ENCODE peak calls at places on chromosomes 16 and 17, in seven cellular contexts. One of them, this sample, is unnamed.

GRCh38 chr17:79925242-79925957 is 86.2 kb upstream of the CBX4 start:
- DNase-seq in cardiac muscle cell: peak; percentile 63
- DNase-seq in body of pancreas: peak; percentile 92
- DNase-seq in cardiac fibroblast: no peak
- DNase-seq in A549: peak; percentile 69
- DNase-seq in ovary: no peak
- DNase-seq in GM12865: no peak
- DNase-seq in this sample: peak; percentile 68

GRCh38 chr16:68395806-68396205 is 52.5 kb downstream of the SMPD3 start:
- DNase-seq in body of pancreas: no peak
- DNase-seq in cardiac muscle cell: no peak
- DNase-seq in ovary: no peak
- DNase-seq in A549: no peak
- DNase-seq in cardiac fibroblast: no peak
- DNase-seq in GM12865: no peak
- DNase-seq in this sample: no peak

GRCh38 chr17:45361451-45361850 is 44.6 kb upstream of the MAP3K14 start:
- DNase-seq in A549: no peak
- DNase-seq in cardiac fibroblast: no peak
- DNase-seq in GM12865: no peak
- DNase-seq in body of pancreas: no peak
- DNase-seq in ovary: peak; percentile 2
- DNase-seq in cardiac muscle cell: no peak
- DNase-seq in this sample: no peak

GRCh38 chr17:39365252-39365651 is 36.2 kb downstream of the FBXL20 start:
- DNase-seq in A549: no peak
- DNase-seq in cardiac muscle cell: peak; percentile 62
- DNase-seq in ovary: no peak
- DNase-seq in body of pancreas: no peak
- DNase-seq in GM12865: no peak
- DNase-seq in cardiac fibroblast: peak; percentile 71
- DNase-seq in this sample: no peak

GRCh38 chr17:15340966-15341365 is 431 bp downstream of the TEKT3 start:
- DNase-seq in cardiac fibroblast: no peak
- DNase-seq in GM12865: no peak
- DNase-seq in cardiac muscle cell: no peak
- DNase-seq in ovary: no peak
- DNase-seq in body of pancreas: no peak
- DNase-seq in A549: no peak
- DNase-seq in this sample: no peak

GRCh38 chr17:30379303-30380105 is 777 bp downstream of the CPD start:
- DNase-seq in body of pancreas: peak; percentile 27
- DNase-seq in ovary: peak; percentile 22
- DNase-seq in cardiac muscle cell: no peak
- DNase-seq in cardiac fibroblast: no peak
- DNase-seq in A549: no peak
- DNase-seq in GM12865: peak; percentile 22
- DNase-seq in this sample: peak; percentile 40

GRCh38 chr17:34252138-34252889 is 2.8 kb upstream of the CCL2 start:
- DNase-seq in A549: peak; percentile 84
- DNase-seq in GM12865: peak; percentile 57
- DNase-seq in cardiac fibroblast: peak; percentile 94
- DNase-seq in cardiac muscle cell: peak; percentile 97
- DNase-seq in ovary: peak; percentile 91
- DNase-seq in body of pancreas: peak; percentile 90
- DNase-seq in this sample: peak; percentile 75

GRCh38 chr16:84239910-84240309 is at the start of gene KCNG4:
- DNase-seq in A549: no peak
- DNase-seq in cardiac fibroblast: no peak
- DNase-seq in ovary: no peak
- DNase-seq in GM12865: no peak
- DNase-seq in cardiac muscle cell: no peak
- DNase-seq in body of pancreas: no peak
- DNase-seq in this sample: no peak

GRCh38 chr17:40355123-40355803 is 9.3 kb downstream of the GJD3 start:
- DNase-seq in A549: peak; percentile 77
- DNase-seq in cardiac muscle cell: peak; percentile 68
- DNase-seq in cardiac fibroblast: peak; percentile 61
- DNase-seq in body of pancreas: peak; percentile 70
- DNase-seq in ovary: peak; percentile 85
- DNase-seq in GM12865: peak; percentile 70
- DNase-seq in this sample: peak; percentile 52

GRCh38 chr17:8173871-8174322 is 2.3 kb downstream of the TMEM107 start:
- DNase-seq in A549: peak; percentile 59
- DNase-seq in body of pancreas: no peak
- DNase-seq in ovary: no peak
- DNase-seq in cardiac fibroblast: no peak
- DNase-seq in cardiac muscle cell: no peak
- DNase-seq in GM12865: no peak
- DNase-seq in this sample: no peak

GRCh38 chr16:89922477-89922883 is 662 bp upstream of the TUBB3 start:
- DNase-seq in GM12865: no peak
- DNase-seq in body of pancreas: peak; percentile 52
- DNase-seq in ovary: peak; percentile 69
- DNase-seq in cardiac muscle cell: peak; percentile 92
- DNase-seq in A549: peak; percentile 93
- DNase-seq in cardiac fibroblast: peak; percentile 96
- DNase-seq in this sample: peak; percentile 54

GRCh38 chr17:75271233-75271954 is 363 bp upstream of the MIF4GD start:
- DNase-seq in A549: peak; percentile 80
- DNase-seq in GM12865: peak; percentile 91
- DNase-seq in cardiac fibroblast: peak; percentile 60
- DNase-seq in body of pancreas: peak; percentile 81
- DNase-seq in cardiac muscle cell: peak; percentile 74
- DNase-seq in ovary: peak; percentile 78
- DNase-seq in this sample: peak; percentile 80

GRCh38 chr16:75919664-75920063 is 193.4 kb upstream of the CPHXL start:
- DNase-seq in cardiac fibroblast: no peak
- DNase-seq in GM12865: no peak
- DNase-seq in cardiac muscle cell: no peak
- DNase-seq in body of pancreas: peak; percentile 50
- DNase-seq in A549: no peak
- DNase-seq in ovary: no peak
- DNase-seq in this sample: no peak

GRCh38 chr16:75911896-75912295 is 185.6 kb upstream of the CPHXL start:
- DNase-seq in GM12865: no peak
- DNase-seq in cardiac muscle cell: no peak
- DNase-seq in A549: no peak
- DNase-seq in cardiac fibroblast: no peak
- DNase-seq in body of pancreas: no peak
- DNase-seq in ovary: no peak
- DNase-seq in this sample: no peak

GRCh38 chr16:75922250-75922649 is 196.0 kb upstream of the CPHXL start:
- DNase-seq in body of pancreas: no peak
- DNase-seq in cardiac fibroblast: no peak
- DNase-seq in ovary: no peak
- DNase-seq in A549: no peak
- DNase-seq in GM12865: no peak
- DNase-seq in cardiac muscle cell: no peak
- DNase-seq in this sample: no peak

GRCh38 chr16:75921281-75921680 is 195.0 kb upstream of the CPHXL start:
- DNase-seq in cardiac fibroblast: no peak
- DNase-seq in GM12865: no peak
- DNase-seq in A549: no peak
- DNase-seq in body of pancreas: no peak
- DNase-seq in cardiac muscle cell: no peak
- DNase-seq in ovary: no peak
- DNase-seq in this sample: no peak

DNA sequence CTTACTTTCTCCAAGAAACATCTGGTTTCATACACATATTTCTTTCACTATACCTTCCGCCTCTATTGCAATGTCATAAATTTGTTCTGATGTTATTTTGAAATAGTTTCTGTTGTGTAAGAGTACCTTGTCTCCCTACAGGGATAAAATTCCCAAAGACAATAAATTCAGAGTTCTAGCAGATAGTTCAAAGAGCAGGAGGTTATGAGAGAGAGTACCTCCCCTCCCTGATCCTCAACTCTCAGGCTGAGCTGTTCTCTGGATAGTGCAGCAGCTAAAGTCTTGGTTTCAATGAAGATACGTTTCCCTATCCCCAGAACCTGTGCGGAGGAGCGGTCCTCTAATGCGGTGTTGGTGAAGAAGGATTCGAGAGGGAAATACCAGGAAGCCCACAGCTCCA is 190.1 kb upstream of the CPHXL start:
- DNase-seq in GM12865: no peak
- DNase-seq in body of pancreas: no peak
- DNase-seq in cardiac fibroblast: no peak
- DNase-seq in cardiac muscle cell: no peak
- DNase-seq in A549: no peak
- DNase-seq in ovary: no peak
- DNase-seq in this sample: no peak
- H3K4me3 ChIP-seq in GM12865: no peak overlapping the region
- H3K4me3 ChIP-seq in body of pancreas: no peak overlapping the region
- H3K4me3 ChIP-seq in cardiac fibroblast: no peak overlapping the region
- H3K4me3 ChIP-seq in cardiac muscle cell: no peak overlapping the region
- H3K4me3 ChIP-seq in A549: no peak overlapping the region
- H3K4me3 ChIP-seq in ovary: no peak overlapping the region
- H3K4me3 ChIP-seq in this sample: no peak overlapping the region

DNA sequence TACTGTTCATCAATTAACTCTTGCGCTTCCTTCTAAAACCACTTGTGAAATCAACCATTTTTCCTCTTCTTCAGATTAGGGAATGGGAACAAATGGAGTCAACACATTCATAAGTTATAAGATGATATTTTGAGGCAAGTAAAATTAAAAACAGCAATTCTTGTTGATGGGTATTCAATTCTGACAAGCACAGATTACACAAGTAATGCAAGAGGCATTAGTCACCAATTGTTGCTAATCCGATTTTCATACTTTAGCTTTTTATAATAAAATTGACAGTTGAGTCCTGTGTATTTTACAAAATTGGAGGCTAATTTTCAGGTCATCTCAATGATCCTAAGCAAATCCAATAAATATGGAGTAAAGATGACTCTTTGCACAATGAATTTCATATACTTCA is 918.4 kb upstream of the SOX9 start:
- DNase-seq in A549: no peak
- DNase-seq in body of pancreas: no peak
- DNase-seq in GM12865: no peak
- DNase-seq in cardiac muscle cell: no peak
- DNase-seq in ovary: no peak
- DNase-seq in cardiac fibroblast: no peak
- DNase-seq in this sample: no peak
- TF ChIP-seq CTCF in A549: no peak
- TF ChIP-seq CTCF in body of pancreas: no peak
- TF ChIP-seq CTCF in GM12865: no peak
- TF ChIP-seq CTCF in cardiac muscle cell: no peak
- TF ChIP-seq CTCF in ovary: no peak
- TF ChIP-seq CTCF in cardiac fibroblast: no peak
- TF ChIP-seq CTCF in this sample: no peak

GRCh38 chr16:66427871-66428681 is 981 bp downstream of the BEAN1 start:
- DNase-seq in ovary: no peak
- DNase-seq in A549: no peak
- DNase-seq in body of pancreas: no peak
- DNase-seq in GM12865: no peak
- DNase-seq in cardiac muscle cell: no peak
- DNase-seq in cardiac fibroblast: no peak
- DNase-seq in this sample: no peak

GRCh38 chr16:66425651-66426050 is 1.4 kb upstream of the BEAN1 start:
- DNase-seq in ovary: no peak
- DNase-seq in body of pancreas: no peak
- DNase-seq in A549: no peak
- DNase-seq in cardiac muscle cell: no peak
- DNase-seq in cardiac fibroblast: no peak
- DNase-seq in GM12865: no peak
- DNase-seq in this sample: no peak

GRCh38 chr16:66427451-66427860 is 361 bp downstream of the BEAN1 start:
- DNase-seq in body of pancreas: no peak
- DNase-seq in A549: no peak
- DNase-seq in cardiac muscle cell: no peak
- DNase-seq in cardiac fibroblast: no peak
- DNase-seq in GM12865: no peak
- DNase-seq in ovary: no peak
- DNase-seq in this sample: no peak

GRCh38 chr16:66426112-66427035 is 721 bp upstream of the BEAN1 start:
- DNase-seq in cardiac muscle cell: peak; percentile 25
- DNase-seq in GM12865: no peak
- DNase-seq in cardiac fibroblast: no peak
- DNase-seq in A549: no peak
- DNase-seq in ovary: no peak
- DNase-seq in body of pancreas: no peak
- DNase-seq in this sample: no peak

GRCh38 chr16:66427036-66427446 is at the start of gene BEAN1:
- DNase-seq in GM12865: no peak
- DNase-seq in ovary: no peak
- DNase-seq in A549: no peak
- DNase-seq in cardiac muscle cell: peak; percentile 54
- DNase-seq in body of pancreas: no peak
- DNase-seq in cardiac fibroblast: no peak
- DNase-seq in this sample: no peak
- H3K4me3 ChIP-seq in GM12865: no peak within 1 kb of the TSS
- H3K4me3 ChIP-seq in ovary: peak within 1 kb of the TSS; percentile 29
- H3K4me3 ChIP-seq in A549: peak within 1 kb of the TSS; percentile 88
- H3K4me3 ChIP-seq in cardiac muscle cell: peak within 1 kb of the TSS; percentile 78
- H3K4me3 ChIP-seq in body of pancreas: no peak within 1 kb of the TSS
- H3K4me3 ChIP-seq in cardiac fibroblast: peak within 1 kb of the TSS; percentile 42
- H3K4me3 ChIP-seq in this sample: peak within 1 kb of the TSS; percentile 40

GRCh38 chr17:57084361-57084801 is 665 bp upstream of the AKAP1 start:
- DNase-seq in cardiac muscle cell: no peak
- DNase-seq in ovary: no peak
- DNase-seq in cardiac fibroblast: no peak
- DNase-seq in A549: no peak
- DNase-seq in GM12865: no peak
- DNase-seq in body of pancreas: no peak
- DNase-seq in this sample: no peak

GRCh38 chr17:57084802-57085447 is at the start of gene AKAP1:
- DNase-seq in A549: peak; percentile 96
- DNase-seq in body of pancreas: peak; percentile 97
- DNase-seq in cardiac muscle cell: peak; percentile 96
- DNase-seq in GM12865: peak; percentile 98
- DNase-seq in cardiac fibroblast: peak; percentile 93
- DNase-seq in ovary: peak; percentile 96
- DNase-seq in this sample: peak; percentile 81

GRCh38 chr17:57088298-57088697 is 3.3 kb downstream of the AKAP1 start:
- DNase-seq in ovary: no peak
- DNase-seq in cardiac fibroblast: no peak
- DNase-seq in cardiac muscle cell: no peak
- DNase-seq in body of pancreas: no peak
- DNase-seq in A549: no peak
- DNase-seq in GM12865: no peak
- DNase-seq in this sample: no peak

GRCh38 chr17:57086069-57086930 is 1.3 kb downstream of the AKAP1 start:
- DNase-seq in A549: peak; percentile 52
- DNase-seq in GM12865: peak; percentile 28
- DNase-seq in cardiac fibroblast: peak; percentile 25
- DNase-seq in body of pancreas: peak; percentile 38
- DNase-seq in ovary: peak; percentile 38
- DNase-seq in cardiac muscle cell: no peak
- DNase-seq in this sample: no peak

DNA sequence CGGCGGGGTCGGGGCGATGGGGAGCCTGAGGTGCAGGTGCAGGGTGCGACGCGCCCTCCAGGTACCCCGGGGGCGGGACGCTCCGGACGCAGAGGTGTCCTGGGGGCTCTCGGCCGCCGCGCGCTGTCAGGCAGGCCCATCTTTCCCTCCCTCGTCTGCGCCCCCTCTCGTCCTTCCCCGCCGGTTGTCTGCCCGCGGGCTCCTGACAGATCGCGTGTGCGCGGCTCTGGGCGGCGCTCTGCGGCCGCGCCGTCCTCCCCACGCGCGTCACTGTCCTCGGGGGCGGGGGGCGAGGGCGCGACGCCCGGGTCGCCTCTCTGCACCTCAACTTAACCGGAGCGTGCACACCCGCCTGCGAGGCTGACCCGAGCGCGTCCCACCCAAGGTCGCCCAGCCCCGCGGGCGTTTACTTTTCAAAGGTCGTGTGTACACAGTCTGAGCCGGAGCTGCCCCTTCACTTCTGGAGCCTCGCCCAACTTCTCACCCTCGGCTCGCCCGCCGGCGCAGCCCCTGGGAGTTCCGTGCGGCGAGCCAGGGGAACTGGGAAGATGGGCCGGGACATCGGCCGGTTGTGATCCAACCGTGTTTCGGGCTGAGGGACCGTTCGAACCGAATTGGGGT is 512 bp downstream of the AKAP1 start:
- DNase-seq in cardiac muscle cell: peak; percentile 36
- DNase-seq in cardiac fibroblast: peak; percentile 27
- DNase-seq in body of pancreas: peak; percentile 70
- DNase-seq in A549: peak; percentile 61
- DNase-seq in ovary: peak; percentile 71
- DNase-seq in GM12865: peak; percentile 66
- DNase-seq in this sample: peak; percentile 61
- TF ChIP-seq CTCF in cardiac muscle cell: peak; percentile 17
- TF ChIP-seq CTCF in cardiac fibroblast: no peak
- TF ChIP-seq CTCF in body of pancreas: no peak
- TF ChIP-seq CTCF in A549: peak; percentile 27
- TF ChIP-seq CTCF in ovary: peak; percentile 6
- TF ChIP-seq CTCF in GM12865: peak; percentile 5
- TF ChIP-seq CTCF in this sample: no peak

This sample was measured in dorsolateral prefrontal cortex.